ENCODE peak calls at places on chromosomes 7 and 10, in eight cellular contexts. I, X, L, K, B, Q, J and S are unnamed samples.

GRCh38 chr10:28991326-28991725 is 297.5 kb upstream of the LYZL1 start:
- DNase-seq in B (peak), K (no peak), J (peak), I (peak), Q (no peak), L (peak), X (no peak), S (no peak)

GRCh38 chr7:22318376-22318775 is 38.6 kb downstream of the RAPGEF5 start:
- DNase-seq in B (no peak), K (no peak), X (no peak), I (no peak), J (no peak), L (no peak), Q (no peak), S (no peak)

GRCh38 chr10:124611738-124612137 is 132.4 kb downstream of the FAM53B start:
- DNase-seq in K (no peak), X (peak), Q (no peak), L (no peak), I (no peak), J (no peak), B (no peak), S (no peak)

GRCh38 chr7:51009716-51010496 is 227.2 kb upstream of the GRB10 start:
- DNase-seq in X (no peak), K (no peak), L (no peak), Q (no peak), I (no peak), B (no peak), J (no peak), S (no peak)

GRCh38 chr10:132904169-132904813 is 38.1 kb downstream of the CFAP46 start:
- DNase-seq in X (no peak), Q (no peak), B (peak), K (peak), I (no peak), L (peak), J (peak), S (no peak)

GRCh38 chr7:10888861-10889260 is 84.8 kb upstream of the PHF14 start:
- DNase-seq in B (no peak), Q (no peak), J (no peak), X (no peak), I (no peak), K (no peak), L (no peak), S (no peak)

GRCh38 chr10:75136346-75136745 is 24.9 kb downstream of the SAMD8 start:
- DNase-seq in L (no peak), I (no peak), Q (no peak), X (no peak), B (no peak), K (no peak), J (no peak), S (no peak)

GRCh38 chr7:111312966-111313365 is 222.0 kb downstream of the LRRN3 start:
- DNase-seq in J (peak), I (no peak), X (no peak), B (peak), K (no peak), L (no peak), Q (no peak), S (no peak)

GRCh38 chr7:140176271-140176701 is 497 bp downstream of the KDM7A start:
- DNase-seq in Q (no peak), B (no peak), L (peak), J (no peak), K (no peak), X (no peak), I (no peak), S (no peak)

GRCh38 chr10:89515031-89515841 is 20.2 kb downstream of the SLC16A12 start:
- DNase-seq in X (no peak), L (no peak), J (no peak), I (no peak), K (no peak), Q (no peak), B (no peak), S (no peak)

GRCh38 chr10:131842351-131843088 is 58.3 kb upstream of the PPP2R2D start:
- DNase-seq in I (no peak), L (no peak), Q (no peak), J (no peak), X (no peak), K (no peak), B (no peak), S (no peak)

GRCh38 chr7:107856806-107857540 is 34.0 kb upstream of the DLD start:
- DNase-seq in B (no peak), J (no peak), X (peak), K (no peak), I (peak), L (peak), Q (no peak), S (peak)

GRCh38 chr10:44399478-44400451 is 14.9 kb upstream of the CXCL12 start:
- DNase-seq in B (no peak), X (no peak), Q (no peak), I (no peak), K (no peak), L (no peak), J (no peak), S (no peak)

GRCh38 chr10:102919237-102919959 is 1.3 kb downstream of the CNNM2 start:
- DNase-seq in I (peak), K (no peak), J (no peak), L (peak), B (no peak), X (no peak), Q (no peak), S (no peak)

GRCh38 chr10:72063703-72064391 is 24.5 kb downstream of the SPOCK2 start:
- DNase-seq in J (no peak), X (no peak), Q (no peak), L (peak), K (peak), B (no peak), I (peak), S (no peak)

GRCh38 chr7:138079137-138079536 is 2.9 kb downstream of the AKR1D1 start:
- DNase-seq in K (no peak), B (no peak), I (no peak), Q (no peak), L (no peak), J (no peak), X (no peak), S (no peak)

GRCh38 chr10:95431900-95432342 is 129.2 kb downstream of the SORBS1 start:
- DNase-seq in K (no peak), Q (no peak), L (no peak), J (no peak), I (no peak), X (no peak), B (no peak), S (peak)

GRCh38 chr7:85828654-85829053 is 641.8 kb upstream of the SEMA3D start:
- DNase-seq in K (no peak), I (no peak), J (no peak), L (no peak), X (no peak), B (no peak), Q (no peak), S (no peak)

GRCh38 chr7:42561797-42562196 is 324.8 kb upstream of the GLI3 start:
- DNase-seq in K (no peak), I (no peak), X (no peak), B (no peak), L (no peak), Q (no peak), J (no peak), S (no peak)

GRCh38 chr7:15326044-15326644 is 235.7 kb downstream of the AGMO start:
- DNase-seq in X (no peak), I (no peak), J (peak), Q (no peak), B (peak), L (no peak), K (peak), S (no peak)

GRCh38 chr7:47188653-47189315 is 393.1 kb downstream of the TNS3 start:
- DNase-seq in J (no peak), I (no peak), Q (no peak), L (no peak), K (no peak), B (no peak), X (no peak), S (no peak)

GRCh38 chr10:118571123-118571522 is 24.3 kb downstream of the PRLHR start:
- DNase-seq in I (no peak), J (no peak), K (no peak), X (no peak), Q (no peak), B (no peak), L (no peak), S (no peak)

GRCh38 chr10:49647554-49647953 is 31.9 kb upstream of the C10orf53 start:
- DNase-seq in B (no peak), Q (no peak), L (no peak), J (no peak), K (no peak), I (no peak), X (no peak), S (no peak)

GRCh38 chr10:132662186-132662920 is 123.6 kb downstream of the NKX6-2 start:
- DNase-seq in Q (no peak), L (no peak), B (no peak), K (no peak), I (no peak), X (no peak), J (no peak), S (no peak)

GRCh38 chr7:27535795-27536194 is 126.9 kb downstream of the HIBADH start:
- DNase-seq in L (no peak), J (no peak), I (no peak), K (no peak), Q (no peak), X (no peak), B (no peak), S (no peak)

GRCh38 chr10:28241766-28242399 is 61.0 kb downstream of the MPP7 start:
- DNase-seq in X (no peak), I (no peak), L (peak), J (peak), K (peak), B (peak), Q (no peak), S (peak)

GRCh38 chr10:49081532-49082275 is 33.6 kb downstream of the VSTM4 start:
- DNase-seq in X (no peak), B (peak), K (no peak), J (no peak), I (no peak), L (no peak), Q (no peak), S (no peak)

GRCh38 chr10:45373003-45373782 is 823 bp upstream of the ALOX5 start:
- DNase-seq in K (no peak), L (no peak), X (peak), Q (no peak), I (no peak), B (peak), J (no peak), S (no peak)

GRCh38 chr10:86632009-86632800 is 22.1 kb upstream of the OPN4 start:
- DNase-seq in J (no peak), Q (no peak), K (no peak), X (no peak), I (no peak), B (no peak), L (no peak), S (no peak)
- H3K4me3 ChIP-seq in J (no peak), Q (peak), K (peak), X (peak), I (peak), B (no peak), L (no peak), S (no peak)

DNA sequence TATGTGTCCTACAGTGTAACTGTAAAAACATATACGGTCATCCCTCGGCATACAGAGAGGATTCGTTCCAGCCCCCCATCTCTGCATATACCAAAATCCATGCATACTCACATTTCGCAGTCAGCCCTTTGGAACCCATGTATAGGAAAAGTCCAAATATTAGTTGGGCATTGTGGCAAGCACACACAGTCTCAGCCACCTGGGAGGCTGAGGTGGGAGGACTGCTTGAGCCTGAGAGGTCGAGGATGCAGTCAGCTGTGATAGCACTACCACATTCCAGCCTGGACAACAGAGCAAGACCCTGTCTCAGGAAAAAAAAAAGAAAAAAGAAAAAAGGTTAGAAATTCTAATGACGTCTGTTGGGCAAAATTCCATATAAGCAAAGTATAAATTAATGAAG is 29.1 kb downstream of the MDH2 start:
- DNase-seq in Q (no peak), X (no peak), I (no peak), B (no peak), L (no peak), K (no peak), J (no peak), S (no peak)
- TF ChIP-seq CTCF in Q (no peak), X (no peak), I (no peak), B (no peak), L (no peak), K (no peak), J (no peak), S (no peak)

GRCh38 chr7:77242535-77242934 is 42.9 kb upstream of the FGL2 start:
- DNase-seq in X (no peak), I (no peak), L (no peak), Q (no peak), J (no peak), K (no peak), B (no peak), S (no peak)
- H3K4me3 ChIP-seq in X (no peak), I (no peak), L (no peak), Q (no peak), J (no peak), K (no peak), B (no peak), S (no peak)

DNA sequence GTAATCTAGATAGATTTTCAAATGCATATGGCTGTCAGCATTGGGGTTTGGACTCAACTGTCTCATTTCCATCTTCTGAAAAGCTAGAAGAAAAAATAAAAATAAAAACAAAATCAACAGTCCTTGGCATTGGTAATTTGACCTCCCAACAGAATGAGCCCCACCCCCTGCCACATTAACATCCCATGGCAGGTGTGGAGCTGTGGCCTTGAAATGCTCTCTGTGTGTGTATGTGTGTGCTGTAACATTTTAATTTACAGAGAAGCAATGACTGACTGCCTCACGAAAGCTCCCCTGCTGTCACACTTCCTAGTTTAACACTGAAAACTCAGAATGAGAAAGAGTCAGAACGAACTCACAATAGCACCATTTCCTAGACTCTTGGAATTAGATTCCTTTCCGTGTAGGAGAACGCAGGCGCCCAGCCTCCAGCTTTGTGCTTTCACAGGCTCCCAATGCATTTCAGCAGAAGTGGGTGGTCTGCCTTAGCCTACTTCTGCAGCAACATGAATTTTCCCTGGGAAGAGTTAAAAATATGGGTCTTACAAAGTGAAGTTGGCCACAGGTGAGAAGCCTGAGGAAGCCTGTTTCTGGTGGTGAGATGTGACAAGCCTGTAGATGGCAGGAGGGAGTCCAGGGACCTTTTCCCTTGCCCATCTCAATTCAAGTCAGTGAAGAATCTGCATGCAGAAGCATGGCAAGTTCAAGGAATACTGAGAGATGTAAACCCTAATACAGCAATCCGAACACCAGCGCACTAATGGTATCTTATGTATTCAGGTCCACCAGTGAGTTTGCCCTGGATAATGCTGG is 73.9 kb downstream of the RHOBTB1 start:
- DNase-seq in Q (no peak), K (no peak), I (no peak), L (no peak), J (no peak), X (no peak), B (peak), S (no peak)
- TF ChIP-seq CTCF in Q (no peak), K (peak), I (no peak), L (no peak), J (peak), X (no peak), B (peak), S (no peak)

DNA sequence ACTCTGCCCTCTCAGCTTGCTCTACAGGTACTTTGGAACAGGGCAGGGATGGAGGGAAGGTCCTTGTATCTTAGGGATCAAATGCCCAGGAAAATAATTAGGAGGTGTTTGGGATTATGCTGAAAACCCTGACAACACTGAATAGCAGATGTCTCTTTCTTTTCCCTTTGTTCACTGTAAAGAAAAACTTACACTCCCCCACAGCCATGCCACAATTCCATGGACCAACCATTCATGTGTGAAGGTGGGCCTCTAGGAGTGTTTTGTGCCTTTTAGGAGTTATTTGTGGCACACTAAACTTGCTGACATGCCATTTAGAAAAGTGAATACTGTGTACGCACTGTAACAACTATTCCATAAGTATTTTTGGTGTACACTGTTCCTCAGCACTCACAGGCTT is 108.1 kb downstream of the SNX10 start:
- DNase-seq in I (no peak), Q (no peak), J (no peak), B (no peak), K (no peak), X (no peak), L (no peak), S (no peak)
- H3K4me3 ChIP-seq in I (no peak), Q (no peak), J (no peak), B (no peak), K (no peak), X (no peak), L (no peak), S (no peak)